ENCODE peak calls at places on chromosomes 13 and 19, in nine cellular contexts. One of them, this sample, is unnamed.

GRCh38 chr19:41895745-41896580 is 13.0 kb downstream of the ARHGEF1 start:
- DNase-seq in stomach: no peak
- DNase-seq in AG09309: no peak
- DNase-seq in nephron progenitor cell: no peak
- DNase-seq in mucosa of gallbladder: no peak
- DNase-seq in AG20443: no peak
- DNase-seq in anterior cingulate cortex: no peak
- DNase-seq in cardiac muscle cell: no peak
- DNase-seq in GF-D8: no peak
- DNase-seq in this sample: no peak

GRCh38 chr19:17706750-17707181 is 12.5 kb upstream of the MAP1S start:
- DNase-seq in stomach: no peak
- DNase-seq in AG09309: no peak
- DNase-seq in nephron progenitor cell: peak; percentile 57
- DNase-seq in mucosa of gallbladder: no peak
- DNase-seq in AG20443: peak; percentile 74
- DNase-seq in anterior cingulate cortex: peak; percentile 43
- DNase-seq in cardiac muscle cell: peak; percentile 79
- DNase-seq in GF-D8: no peak
- DNase-seq in this sample: no peak

GRCh38 chr19:15702590-15702930 is 25.3 kb upstream of the OR10H2 start:
- DNase-seq in stomach: peak; percentile 64
- DNase-seq in AG09309: no peak
- DNase-seq in nephron progenitor cell: no peak
- DNase-seq in mucosa of gallbladder: peak; percentile 88
- DNase-seq in AG20443: no peak
- DNase-seq in anterior cingulate cortex: no peak
- DNase-seq in cardiac muscle cell: peak; percentile 52
- DNase-seq in GF-D8: peak; percentile 94
- DNase-seq in this sample: peak; percentile 29

GRCh38 chr19:14361824-14362223 is 19.4 kb upstream of the ADGRE5 start:
- DNase-seq in stomach: no peak
- DNase-seq in AG09309: no peak
- DNase-seq in nephron progenitor cell: no peak
- DNase-seq in mucosa of gallbladder: no peak
- DNase-seq in AG20443: peak; percentile 27
- DNase-seq in anterior cingulate cortex: no peak
- DNase-seq in cardiac muscle cell: peak; percentile 63
- DNase-seq in GF-D8: peak; percentile 46
- DNase-seq in this sample: no peak

GRCh38 chr19:47232422-47233211 is 1.6 kb upstream of the BBC3 start:
- DNase-seq in stomach: no peak
- DNase-seq in AG09309: no peak
- DNase-seq in nephron progenitor cell: no peak
- DNase-seq in mucosa of gallbladder: no peak
- DNase-seq in AG20443: peak; percentile 59
- DNase-seq in anterior cingulate cortex: no peak
- DNase-seq in cardiac muscle cell: peak; percentile 56
- DNase-seq in GF-D8: no peak
- DNase-seq in this sample: no peak

GRCh38 chr19:5696196-5697021 is 6.3 kb downstream of the RPL36 start:
- DNase-seq in stomach: no peak
- DNase-seq in AG09309: no peak
- DNase-seq in nephron progenitor cell: no peak
- DNase-seq in mucosa of gallbladder: no peak
- DNase-seq in AG20443: no peak
- DNase-seq in anterior cingulate cortex: no peak
- DNase-seq in cardiac muscle cell: no peak
- DNase-seq in GF-D8: no peak
- DNase-seq in this sample: no peak

GRCh38 chr19:8361921-8362793 is 1.8 kb upstream of the ANGPTL4 start:
- DNase-seq in stomach: peak; percentile 98
- DNase-seq in AG09309: peak; percentile 95
- DNase-seq in nephron progenitor cell: no peak
- DNase-seq in mucosa of gallbladder: peak; percentile 96
- DNase-seq in AG20443: peak; percentile 93
- DNase-seq in anterior cingulate cortex: peak; percentile 63
- DNase-seq in cardiac muscle cell: peak; percentile 99
- DNase-seq in GF-D8: no peak
- DNase-seq in this sample: no peak

GRCh38 chr19:32339988-32340874 is 5.2 kb upstream of the ZNF507 start:
- DNase-seq in stomach: peak; percentile 82
- DNase-seq in AG09309: no peak
- DNase-seq in nephron progenitor cell: peak; percentile 64
- DNase-seq in mucosa of gallbladder: peak; percentile 62
- DNase-seq in AG20443: peak; percentile 75
- DNase-seq in anterior cingulate cortex: peak; percentile 34
- DNase-seq in cardiac muscle cell: peak; percentile 61
- DNase-seq in GF-D8: no peak
- DNase-seq in this sample: peak; percentile 10

GRCh38 chr13:111977184-111977516 is 89.8 kb upstream of the SOX1 start:
- DNase-seq in stomach: no peak
- DNase-seq in AG09309: no peak
- DNase-seq in nephron progenitor cell: no peak
- DNase-seq in mucosa of gallbladder: no peak
- DNase-seq in AG20443: no peak
- DNase-seq in anterior cingulate cortex: no peak
- DNase-seq in cardiac muscle cell: no peak
- DNase-seq in GF-D8: no peak
- DNase-seq in this sample: no peak

GRCh38 chr19:49347835-49348234 is 12.6 kb downstream of the CD37 start:
- DNase-seq in stomach: no peak
- DNase-seq in AG09309: peak; percentile 47
- DNase-seq in nephron progenitor cell: no peak
- DNase-seq in mucosa of gallbladder: no peak
- DNase-seq in AG20443: peak; percentile 85
- DNase-seq in anterior cingulate cortex: no peak
- DNase-seq in cardiac muscle cell: peak; percentile 67
- DNase-seq in GF-D8: no peak
- DNase-seq in this sample: no peak

GRCh38 chr19:39133431-39134270 is 8.1 kb downstream of the PAK4 start:
- DNase-seq in stomach: peak; percentile 56
- DNase-seq in AG09309: no peak
- DNase-seq in nephron progenitor cell: peak; percentile 43
- DNase-seq in mucosa of gallbladder: no peak
- DNase-seq in AG20443: no peak
- DNase-seq in anterior cingulate cortex: no peak
- DNase-seq in cardiac muscle cell: peak; percentile 24
- DNase-seq in GF-D8: no peak
- DNase-seq in this sample: no peak

GRCh38 chr13:110306960-110307696 is at the start of the genes COL4A1 and COL4A2:
- DNase-seq in stomach: no peak
- DNase-seq in AG09309: no peak
- DNase-seq in nephron progenitor cell: peak; percentile 80
- DNase-seq in mucosa of gallbladder: peak; percentile 69
- DNase-seq in AG20443: peak; percentile 72
- DNase-seq in anterior cingulate cortex: no peak
- DNase-seq in cardiac muscle cell: peak; percentile 83
- DNase-seq in GF-D8: no peak
- DNase-seq in this sample: no peak

This sample was measured in KG1.